ENCODE peak calls at places on chromosomes 7 and 10, in four cellular contexts. Y is A549, W is right atrium auricular region, C is sigmoid colon. D is an unnamed sample.

GRCh38 chr10:127890935-127891334 is 1.8 kb downstream of the CLRN3 start:
- DNase-seq in W (no peak), C (no peak), Y (no peak), D (no peak)

GRCh38 chr10:1847361-1847760 is 110.0 kb upstream of the ADARB2 start:
- DNase-seq in Y (no peak), C (no peak), W (no peak), D (no peak)

GRCh38 chr10:28948045-28948444 is 270.7 kb downstream of the BAMBI start:
- DNase-seq in Y (no peak), W (no peak), C (no peak), D (no peak)

GRCh38 chr10:125556884-125557283 is 126.1 kb downstream of the TEX36 start:
- DNase-seq in W (no peak), Y (no peak), C (no peak), D (no peak)

GRCh38 chr10:87090779-87091178 is 3.9 kb downstream of the GLUD1 start:
- DNase-seq in C (no peak), Y (no peak), W (no peak), D (no peak)

GRCh38 chr10:124322191-124322980 is 96.3 kb downstream of the OAT start:
- DNase-seq in C (peak), Y (no peak), W (no peak), D (no peak)

GRCh38 chr10:123675811-123676210 is 9.7 kb downstream of the GPR26 start:
- DNase-seq in Y (no peak), W (no peak), C (peak), D (no peak)

GRCh38 chr10:23512355-23513058 is 73.6 kb downstream of the OTUD1 start:
- DNase-seq in W (no peak), Y (peak), C (no peak), D (no peak)

GRCh38 chr7:76310102-76310957 is 7.9 kb downstream of the HSPB1 start:
- DNase-seq in C (peak), W (no peak), Y (no peak), D (no peak)

GRCh38 chr10:80535671-80536360 is 1.9 kb upstream of the SH2D4B start:
- DNase-seq in Y (peak), C (peak), W (no peak), D (no peak)

GRCh38 chr7:516606-517456 is 2.8 kb downstream of the PDGFA start:
- DNase-seq in W (peak), C (no peak), Y (peak), D (no peak)

GRCh38 chr7:116434820-116435341 is 64.7 kb upstream of the CAV2 start:
- DNase-seq in Y (no peak), W (no peak), C (no peak), D (no peak)

GRCh38 chr7:47038621-47039020 is 543.3 kb downstream of the TNS3 start:
- DNase-seq in W (no peak), Y (no peak), C (no peak), D (no peak)

GRCh38 chr10:78502208-78502943 is 468.7 kb downstream of the RPS24 start:
- DNase-seq in Y (no peak), C (no peak), W (no peak), D (no peak)

GRCh38 chr10:30392564-30392990 is 41.4 kb upstream of the MAP3K8 start:
- DNase-seq in C (peak), Y (peak), W (no peak), D (peak)

GRCh38 chr10:100883322-100883821 is 29.4 kb upstream of the SLF2 start:
- DNase-seq in C (no peak), W (no peak), Y (no peak), D (no peak)

DNA sequence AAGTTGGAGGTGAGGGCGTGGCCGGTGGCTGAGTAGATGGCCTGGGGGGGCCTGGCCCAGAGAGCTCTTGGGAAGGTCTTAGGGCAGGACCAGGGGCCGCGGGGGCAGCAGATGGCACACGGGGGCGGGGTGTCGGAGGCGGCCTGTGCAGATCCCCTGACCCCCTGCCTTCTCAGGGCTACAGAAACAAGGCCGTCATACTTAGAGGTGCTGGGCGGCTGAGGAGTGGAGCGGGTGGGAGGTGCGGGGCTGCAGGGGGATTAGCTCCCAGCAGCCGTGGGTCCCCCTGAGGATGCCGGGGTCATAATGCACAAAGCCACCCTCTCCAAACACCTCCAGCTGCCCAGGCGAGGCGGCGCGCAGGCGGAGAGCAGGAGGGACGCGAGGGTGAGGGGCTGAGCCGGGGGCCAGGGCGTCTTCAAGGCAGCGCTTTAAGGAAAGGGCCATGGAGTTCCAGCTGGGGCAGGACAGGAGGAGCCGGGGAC is 40.4 kb upstream of the ZNF32 start:
- DNase-seq in C (peak), W (no peak), Y (no peak), D (no peak)
- H3K4me3 ChIP-seq in C (peak), W (peak), Y (peak), D (no peak)

GRCh38 chr10:132309879-132310591 is 2.3 kb upstream of the STK32C start:
- DNase-seq in W (no peak), Y (no peak), C (peak), D (no peak)

GRCh38 chr10:132313305-132313704 is 5.6 kb upstream of the STK32C start:
- DNase-seq in C (peak), Y (no peak), W (no peak), D (no peak)

GRCh38 chr10:132309466-132309865 is 1.7 kb upstream of the STK32C start:
- DNase-seq in C (peak), W (no peak), Y (no peak), D (no peak)

GRCh38 chr10:132310701-132311337 is 3.1 kb upstream of the STK32C start:
- DNase-seq in C (peak), W (no peak), Y (no peak), D (no peak)

DNA sequence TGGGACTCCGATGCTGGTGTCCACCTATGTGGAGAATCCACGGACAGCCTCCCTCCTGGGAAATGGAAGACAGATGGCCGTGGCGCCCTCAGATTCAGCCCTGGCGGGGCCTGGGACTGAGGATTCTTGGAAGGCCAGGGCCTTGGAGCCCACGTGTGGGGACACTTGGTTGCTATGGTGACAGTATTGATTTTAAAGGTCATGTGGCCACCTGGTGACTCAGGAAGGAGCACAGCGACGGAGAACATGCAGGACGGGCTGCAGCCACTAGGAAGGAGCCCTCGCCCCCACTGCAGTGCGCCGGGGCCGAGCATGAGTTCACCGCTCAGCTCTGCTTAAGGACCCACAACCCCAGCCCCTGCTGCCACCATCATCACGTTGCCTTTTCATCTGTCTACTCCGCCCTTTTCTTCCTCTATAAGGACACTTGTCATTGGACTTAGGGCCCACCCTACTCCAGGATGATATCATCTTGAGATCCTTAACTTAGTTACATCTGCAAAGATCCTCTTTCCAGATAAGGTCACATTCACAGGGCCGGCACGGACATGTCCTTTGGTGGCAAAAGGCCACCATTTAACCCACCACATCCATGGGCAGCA is 3.7 kb upstream of the STK32C start:
- DNase-seq in C (peak), Y (peak), W (no peak), D (no peak)
- TF ChIP-seq CTCF in C (no peak), Y (no peak), W (no peak), D (no peak)

GRCh38 chr7:148882668-148883232 is 1.3 kb downstream of the EZH2 start:
- DNase-seq in Y (no peak), C (no peak), W (no peak), D (no peak)

GRCh38 chr7:148884299-148885022 is 370 bp upstream of the EZH2 start:
- DNase-seq in C (peak), Y (peak), W (peak), D (peak)

GRCh38 chr7:148883233-148884048 is 650 bp downstream of the EZH2 start:
- DNase-seq in W (peak), C (peak), Y (peak), D (no peak)

GRCh38 chr7:148884049-148884298 is at the start of gene EZH2:
- DNase-seq in W (no peak), Y (no peak), C (no peak), D (no peak)

DNA sequence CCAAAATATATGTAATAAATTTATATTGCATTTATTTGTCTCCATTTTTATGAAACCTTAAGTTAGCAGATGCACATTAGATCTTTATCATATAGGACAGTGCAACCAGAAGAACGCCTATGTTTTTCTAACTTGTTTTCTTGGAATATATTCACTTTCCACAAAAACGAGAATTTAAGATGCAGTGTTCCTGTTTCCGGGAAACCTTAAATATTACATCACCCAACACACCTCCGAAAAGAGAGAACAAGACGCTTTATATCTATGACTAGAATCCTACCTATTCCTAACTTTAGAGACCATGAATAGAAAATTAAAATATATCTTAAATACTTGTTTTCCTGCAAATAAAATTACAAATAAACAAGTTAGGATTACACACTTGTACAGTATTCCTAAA is 1.9 kb downstream of the EZH2 start:
- DNase-seq in Y (no peak), C (no peak), W (no peak), D (no peak)
- H3K4me3 ChIP-seq in Y (peak), C (no peak), W (no peak), D (peak)

DNA sequence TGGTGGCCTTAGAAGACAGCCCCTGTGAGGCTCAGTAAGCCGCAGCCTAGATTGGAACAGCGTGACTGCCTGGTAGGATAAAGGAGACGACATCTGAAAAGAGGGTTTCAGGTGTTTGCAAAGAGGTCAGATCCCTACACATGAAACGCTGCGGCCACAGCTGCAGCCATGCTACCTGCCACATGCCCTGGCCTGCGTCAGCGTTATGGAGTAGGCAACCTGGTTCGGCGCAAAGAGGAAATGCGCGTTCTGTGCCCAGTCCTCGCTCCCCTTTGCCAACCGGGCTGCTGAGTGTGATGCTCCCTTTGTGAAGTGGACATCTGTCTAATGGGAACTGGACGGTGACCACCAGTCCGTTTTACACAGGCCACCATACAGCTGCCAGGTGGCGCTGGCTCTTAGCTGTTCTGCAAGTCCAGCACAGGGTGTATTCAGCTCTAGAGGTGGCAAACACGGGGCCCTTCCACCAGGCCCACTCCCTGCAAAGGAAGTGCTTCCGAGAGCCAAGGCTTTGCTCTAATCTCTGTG is 160.3 kb downstream of the CELF2 start:
- DNase-seq in W (no peak), Y (no peak), C (no peak), D (no peak)
- TF ChIP-seq CTCF in W (peak), Y (no peak), C (no peak), D (peak)

GRCh38 chr7:73985737-73986141 is 42.2 kb upstream of the ELN start:
- DNase-seq in Y (no peak), C (no peak), W (peak), D (no peak)

GRCh38 chr7:73986158-73986631 is 41.8 kb upstream of the ELN start:
- DNase-seq in Y (no peak), C (peak), W (peak), D (no peak)

GRCh38 chr7:73984481-73985205 is 43.3 kb upstream of the ELN start:
- DNase-seq in W (peak), Y (no peak), C (no peak), D (no peak)

GRCh38 chr7:73980206-73980605 is 47.8 kb upstream of the ELN start:
- DNase-seq in Y (no peak), C (no peak), W (no peak), D (no peak)

GRCh38 chr7:73983437-73984164 is 44.4 kb upstream of the ELN start:
- DNase-seq in C (no peak), Y (no peak), W (peak), D (no peak)
- H3K4me3 ChIP-seq in C (no peak), Y (no peak), W (no peak), D (no peak)

GRCh38 chr7:120984406-120984805 is 4.1 kb upstream of the CPED1 start:
- DNase-seq in C (no peak), W (no peak), Y (no peak), D (no peak)

GRCh38 chr7:120981117-120981516 is 7.4 kb upstream of the CPED1 start:
- DNase-seq in W (no peak), Y (no peak), C (no peak), D (no peak)

GRCh38 chr7:120985130-120985758 is 3.3 kb upstream of the CPED1 start:
- DNase-seq in W (no peak), C (no peak), Y (no peak), D (no peak)

GRCh38 chr7:120979765-120980499 is 8.6 kb upstream of the CPED1 start:
- DNase-seq in Y (no peak), C (no peak), W (no peak), D (no peak)

GRCh38 chr7:120981888-120982615 is 6.5 kb upstream of the CPED1 start:
- DNase-seq in Y (no peak), C (no peak), W (no peak), D (no peak)
- TF ChIP-seq CTCF in Y (no peak), C (no peak), W (no peak), D (no peak)

DNA sequence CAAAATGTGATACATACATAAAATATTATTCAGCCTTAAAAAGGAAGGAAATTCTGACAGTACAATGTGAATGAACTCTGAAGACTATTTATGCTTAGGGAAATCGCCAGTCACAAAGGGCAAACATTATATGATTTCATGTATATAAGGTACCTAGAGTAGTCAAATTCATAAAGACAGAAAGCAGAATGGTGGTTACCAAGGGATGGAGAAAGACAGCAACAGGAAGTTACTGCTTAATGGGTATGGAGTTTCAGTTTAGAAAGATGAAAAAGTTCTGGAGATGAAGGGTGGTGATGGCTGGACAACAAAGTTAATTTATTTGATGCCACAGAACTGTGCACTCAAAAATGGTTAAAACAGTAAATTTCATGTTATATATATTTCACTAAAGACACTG is 9.6 kb downstream of the ARHGAP12 start:
- DNase-seq in Y (no peak), W (no peak), C (no peak), D (no peak)
- H3K4me3 ChIP-seq in Y (no peak), W (no peak), C (no peak), D (no peak)

D was measured in LNCaP clone FGC.